ENCODE peak calls at places on chromosomes 16 and 17, in nine cellular contexts. One of them, this sample, is unnamed.

GRCh38 chr16:80463776-80464175 is 77.0 kb upstream of the DYNLRB2 start:
- DNase-seq in A673: no peak
- DNase-seq in NCI-H1417: no peak
- DNase-seq in transverse colon: no peak
- DNase-seq in IMR-90: no peak
- DNase-seq in H54: no peak
- DNase-seq in tibial artery: no peak
- DNase-seq in NCI-H1694 treated with DMSO at 0.1 percent for 48 hours: no peak
- DNase-seq in T-helper 17 cell: no peak
- DNase-seq in this sample: no peak

GRCh38 chr17:10201680-10202079 is 3.3 kb upstream of the GAS7 start:
- DNase-seq in A673: no peak
- DNase-seq in NCI-H1417: no peak
- DNase-seq in transverse colon: no peak
- DNase-seq in IMR-90: no peak
- DNase-seq in H54: no peak
- DNase-seq in tibial artery: no peak
- DNase-seq in NCI-H1694 treated with DMSO at 0.1 percent for 48 hours: no peak
- DNase-seq in T-helper 17 cell: no peak
- DNase-seq in this sample: no peak

GRCh38 chr17:81917565-81918332 is at the start of gene SIRT7:
- DNase-seq in A673: peak; percentile 86
- DNase-seq in NCI-H1417: peak; percentile 87
- DNase-seq in transverse colon: peak; percentile 83
- DNase-seq in IMR-90: peak; percentile 58
- DNase-seq in H54: peak; percentile 97
- DNase-seq in tibial artery: peak; percentile 87
- DNase-seq in NCI-H1694 treated with DMSO at 0.1 percent for 48 hours: peak; percentile 67
- DNase-seq in T-helper 17 cell: peak; percentile 83
- DNase-seq in this sample: peak; percentile 43

GRCh38 chr17:16419074-16419928 is 3.9 kb downstream of the TRPV2 start:
- DNase-seq in A673: peak; percentile 59
- DNase-seq in NCI-H1417: peak; percentile 14
- DNase-seq in transverse colon: no peak
- DNase-seq in IMR-90: peak; percentile 94
- DNase-seq in H54: peak; percentile 87
- DNase-seq in tibial artery: peak; percentile 85
- DNase-seq in NCI-H1694 treated with DMSO at 0.1 percent for 48 hours: no peak
- DNase-seq in T-helper 17 cell: no peak
- DNase-seq in this sample: peak; percentile 92

GRCh38 chr16:27374794-27375499 is 27.0 kb upstream of the IL21R start:
- DNase-seq in A673: peak; percentile 94
- DNase-seq in NCI-H1417: peak; percentile 13
- DNase-seq in transverse colon: peak; percentile 58
- DNase-seq in IMR-90: peak; percentile 80
- DNase-seq in H54: peak; percentile 64
- DNase-seq in tibial artery: peak; percentile 75
- DNase-seq in NCI-H1694 treated with DMSO at 0.1 percent for 48 hours: peak; percentile 32
- DNase-seq in T-helper 17 cell: peak; percentile 22
- DNase-seq in this sample: peak; percentile 90

GRCh38 chr17:57164814-57165213 is 79.8 kb downstream of the AKAP1 start:
- DNase-seq in A673: no peak
- DNase-seq in NCI-H1417: no peak
- DNase-seq in transverse colon: no peak
- DNase-seq in IMR-90: no peak
- DNase-seq in H54: no peak
- DNase-seq in tibial artery: no peak
- DNase-seq in NCI-H1694 treated with DMSO at 0.1 percent for 48 hours: no peak
- DNase-seq in T-helper 17 cell: no peak
- DNase-seq in this sample: no peak

GRCh38 chr17:80773243-80773991 is 218.2 kb upstream of the CHMP6 start:
- DNase-seq in A673: no peak
- DNase-seq in NCI-H1417: no peak
- DNase-seq in transverse colon: peak; percentile 58
- DNase-seq in IMR-90: peak; percentile 80
- DNase-seq in H54: no peak
- DNase-seq in tibial artery: peak; percentile 93
- DNase-seq in NCI-H1694 treated with DMSO at 0.1 percent for 48 hours: peak; percentile 75
- DNase-seq in T-helper 17 cell: no peak
- DNase-seq in this sample: peak; percentile 13

GRCh38 chr17:41972571-41973411 is 6.2 kb downstream of the CNP start:
- DNase-seq in A673: no peak
- DNase-seq in NCI-H1417: peak; percentile 85
- DNase-seq in transverse colon: no peak
- DNase-seq in IMR-90: no peak
- DNase-seq in H54: no peak
- DNase-seq in tibial artery: peak; percentile 57
- DNase-seq in NCI-H1694 treated with DMSO at 0.1 percent for 48 hours: no peak
- DNase-seq in T-helper 17 cell: no peak
- DNase-seq in this sample: no peak

GRCh38 chr17:29590979-29591736 is 1.7 kb upstream of the GIT1 start:
- DNase-seq in A673: no peak
- DNase-seq in NCI-H1417: peak; percentile 84
- DNase-seq in transverse colon: peak; percentile 42
- DNase-seq in IMR-90: peak; percentile 45
- DNase-seq in H54: peak; percentile 50
- DNase-seq in tibial artery: no peak
- DNase-seq in NCI-H1694 treated with DMSO at 0.1 percent for 48 hours: peak; percentile 93
- DNase-seq in T-helper 17 cell: no peak
- DNase-seq in this sample: peak; percentile 50

GRCh38 chr17:82012482-82013295 is 10.0 kb downstream of the CENPX start:
- DNase-seq in A673: no peak
- DNase-seq in NCI-H1417: peak; percentile 89
- DNase-seq in transverse colon: no peak
- DNase-seq in IMR-90: no peak
- DNase-seq in H54: no peak
- DNase-seq in tibial artery: no peak
- DNase-seq in NCI-H1694 treated with DMSO at 0.1 percent for 48 hours: no peak
- DNase-seq in T-helper 17 cell: no peak
- DNase-seq in this sample: no peak

GRCh38 chr17:35612924-35613521 is 25.9 kb downstream of the AP2B1 start:
- DNase-seq in A673: peak; percentile 48
- DNase-seq in NCI-H1417: peak; percentile 75
- DNase-seq in transverse colon: peak; percentile 35
- DNase-seq in IMR-90: peak; percentile 65
- DNase-seq in H54: peak; percentile 6
- DNase-seq in tibial artery: no peak
- DNase-seq in NCI-H1694 treated with DMSO at 0.1 percent for 48 hours: peak; percentile 59
- DNase-seq in T-helper 17 cell: no peak
- DNase-seq in this sample: peak; percentile 61

GRCh38 chr17:78322858-78323455 is 36.9 kb downstream of the SOCS3 start:
- DNase-seq in A673: no peak
- DNase-seq in NCI-H1417: no peak
- DNase-seq in transverse colon: peak; percentile 34
- DNase-seq in IMR-90: no peak
- DNase-seq in H54: no peak
- DNase-seq in tibial artery: no peak
- DNase-seq in NCI-H1694 treated with DMSO at 0.1 percent for 48 hours: no peak
- DNase-seq in T-helper 17 cell: no peak
- DNase-seq in this sample: peak; percentile 61

GRCh38 chr17:82238562-82239201 is 9.8 kb downstream of the SLC16A3 start:
- DNase-seq in A673: peak; percentile 95
- DNase-seq in NCI-H1417: peak; percentile 25
- DNase-seq in transverse colon: peak; percentile 91
- DNase-seq in IMR-90: peak; percentile 66
- DNase-seq in H54: no peak
- DNase-seq in tibial artery: peak; percentile 93
- DNase-seq in NCI-H1694 treated with DMSO at 0.1 percent for 48 hours: no peak
- DNase-seq in T-helper 17 cell: peak; percentile 63
- DNase-seq in this sample: peak; percentile 90

GRCh38 chr16:28549301-28549899 is 4.3 kb upstream of the SGF29 start:
- DNase-seq in A673: peak; percentile 54
- DNase-seq in NCI-H1417: peak; percentile 15
- DNase-seq in transverse colon: no peak
- DNase-seq in IMR-90: peak; percentile 53
- DNase-seq in H54: no peak
- DNase-seq in tibial artery: no peak
- DNase-seq in NCI-H1694 treated with DMSO at 0.1 percent for 48 hours: peak; percentile 45
- DNase-seq in T-helper 17 cell: no peak
- DNase-seq in this sample: peak; percentile 27

GRCh38 chr17:37147301-37147812 is 198.6 kb downstream of the AATF start:
- DNase-seq in A673: peak; percentile 26
- DNase-seq in NCI-H1417: peak; percentile 48
- DNase-seq in transverse colon: no peak
- DNase-seq in IMR-90: peak; percentile 33
- DNase-seq in H54: no peak
- DNase-seq in tibial artery: no peak
- DNase-seq in NCI-H1694 treated with DMSO at 0.1 percent for 48 hours: no peak
- DNase-seq in T-helper 17 cell: no peak
- DNase-seq in this sample: no peak

GRCh38 chr17:7435676-7436555 is 681 bp downstream of the TMEM102 start:
- DNase-seq in A673: peak; percentile 78
- DNase-seq in NCI-H1417: no peak
- DNase-seq in transverse colon: peak; percentile 69
- DNase-seq in IMR-90: no peak
- DNase-seq in H54: no peak
- DNase-seq in tibial artery: no peak
- DNase-seq in NCI-H1694 treated with DMSO at 0.1 percent for 48 hours: peak; percentile 45
- DNase-seq in T-helper 17 cell: peak; percentile 49
- DNase-seq in this sample: no peak